ENCODE peak calls at places on chromosomes 2 and 18, in seven cellular contexts. Y, T, W, O, G, B and D are unnamed samples.
A peak's percentile ranks its signal among the peaks of the same experiment; 100 is the strongest.

GRCh38 chr2:64831134-64831976 is 157.8 kb upstream of the SLC1A4 start:
- DNase-seq in Y (peak; percentile 82), T (peak; percentile 82), W (peak; percentile 100), O (peak; percentile 94), G (peak; percentile 96), B (peak; percentile 88), D (peak; percentile 85)

GRCh38 chr2:216113572-216113971 is 4.4 kb downstream of the XRCC5 start:
- DNase-seq in Y (no peak), T (no peak), W (no peak), O (no peak), G (no peak), B (no peak), D (no peak)

GRCh38 chr18:35283923-35284794 is 5.9 kb downstream of the ZSCAN30 start:
- DNase-seq in Y (peak; percentile 61), T (no peak), W (no peak), O (no peak), G (no peak), B (no peak), D (no peak)

GRCh38 chr18:34031810-34032209 is 192.9 kb downstream of the NOL4 start:
- DNase-seq in Y (peak; percentile 15), T (no peak), W (no peak), O (no peak), G (no peak), B (no peak), D (no peak)

GRCh38 chr2:188378551-188378950 is 86.9 kb downstream of the GULP1 start:
- DNase-seq in Y (no peak), T (no peak), W (no peak), O (no peak), G (no peak), B (no peak), D (no peak)

GRCh38 chr2:145524836-145525235 is 1004.9 kb upstream of the ZEB2 start:
- DNase-seq in Y (no peak), T (no peak), W (no peak), O (no peak), G (no peak), B (no peak), D (no peak)

GRCh38 chr2:119647440-119648169 is 31.4 kb upstream of the TMEM177 start:
- DNase-seq in Y (no peak), T (no peak), W (peak; percentile 51), O (no peak), G (no peak), B (no peak), D (no peak)

GRCh38 chr2:216554755-216555154 is 56.1 kb downstream of the RPL37A start:
- DNase-seq in Y (no peak), T (no peak), W (no peak), O (no peak), G (no peak), B (no peak), D (no peak)

GRCh38 chr2:224440988-224441387 is 39.1 kb upstream of the FAM124B start:
- DNase-seq in Y (no peak), T (no peak), W (no peak), O (no peak), G (no peak), B (no peak), D (no peak)

GRCh38 chr2:105814291-105814940 is 69.7 kb downstream of the NCK2 start:
- DNase-seq in Y (no peak), T (no peak), W (no peak), O (no peak), G (no peak), B (no peak), D (no peak)

GRCh38 chr2:2647156-2647555 is 316.1 kb upstream of the MYT1L start:
- DNase-seq in Y (no peak), T (no peak), W (no peak), O (no peak), G (no peak), B (no peak), D (no peak)

GRCh38 chr2:218895326-218895725 is 14.7 kb downstream of the WNT10A start:
- DNase-seq in Y (peak; percentile 60), T (no peak), W (no peak), O (no peak), G (no peak), B (no peak), D (no peak)

GRCh38 chr18:54222922-54223567 is 1.4 kb downstream of the MBD2 start:
- DNase-seq in Y (peak; percentile 37), T (no peak), W (no peak), O (no peak), G (peak; percentile 75), B (no peak), D (no peak)

GRCh38 chr2:25972049-25972823 is 10.1 kb downstream of the KIF3C start:
- DNase-seq in Y (no peak), T (no peak), W (peak; percentile 67), O (no peak), G (no peak), B (no peak), D (no peak)

GRCh38 chr2:140440815-140441214 is 1660.6 kb upstream of the NXPH2 start:
- DNase-seq in Y (peak; percentile 63), T (no peak), W (no peak), O (no peak), G (no peak), B (no peak), D (no peak)